ENCODE peak calls at places on chromosomes 12 and 14, in eight cellular contexts. R is HCT116, J is sigmoid colon, T is suprapubic skin, O is transverse colon, H is stomach, N is GM23338, B is prostate gland. E is an unnamed sample.

GRCh38 chr14:55470025-55470424 is 29.6 kb upstream of the TBPL2 start:
- DNase-seq in T (no peak), H (no peak), N (no peak), B (no peak), O (no peak), R (no peak), J (no peak), E (no peak)

GRCh38 chr12:80684077-80684495 is 23.3 kb upstream of the MYF6 start:
- DNase-seq in R (no peak), J (no peak), H (no peak), O (no peak), N (peak; percentile 93), B (no peak), T (no peak), E (no peak)

GRCh38 chr14:50984061-50984710 is 39.9 kb upstream of the PYGL start:
- DNase-seq in H (no peak), R (no peak), J (no peak), O (no peak), B (no peak), N (no peak), T (no peak), E (no peak)

GRCh38 chr14:70934502-70935134 is 27.4 kb downstream of the PCNX1 start:
- DNase-seq in B (no peak), O (no peak), R (no peak), J (no peak), H (no peak), N (no peak), T (no peak), E (no peak)

GRCh38 chr14:59333668-59334067 is 131.5 kb downstream of the GPR135 start:
- DNase-seq in O (no peak), R (no peak), H (no peak), B (peak; percentile 67), T (no peak), N (no peak), J (peak; percentile 78), E (no peak)

GRCh38 chr12:39620664-39621658 is 1.4 kb upstream of the ABCD2 start:
- DNase-seq in J (no peak), N (no peak), B (no peak), R (no peak), T (no peak), O (peak; percentile 16), H (no peak), E (no peak)

GRCh38 chr12:8127138-8127537 is 3.7 kb downstream of the CLEC4A start:
- DNase-seq in N (peak; percentile 16), O (no peak), H (no peak), J (no peak), T (no peak), B (no peak), R (no peak), E (no peak)

GRCh38 chr12:2243275-2243674 is 190.5 kb downstream of the CACNA1C start:
- DNase-seq in O (no peak), R (no peak), B (no peak), H (no peak), J (no peak), N (no peak), T (no peak), E (no peak)

GRCh38 chr14:53032838-53033390 is 82.1 kb upstream of the FERMT2 start:
- DNase-seq in H (no peak), R (no peak), O (no peak), B (no peak), J (no peak), N (no peak), T (no peak), E (no peak)

GRCh38 chr12:121214855-121215745 is 5.2 kb downstream of the P2RX4 start:
- DNase-seq in R (peak; percentile 75), J (no peak), O (no peak), B (no peak), H (peak; percentile 59), N (no peak), T (no peak), E (no peak)

GRCh38 chr14:92647499-92648279 is 100.7 kb downstream of the LGMN start:
- DNase-seq in T (no peak), B (no peak), H (no peak), J (no peak), R (no peak), O (no peak), N (no peak), E (no peak)

GRCh38 chr12:112131686-112132085 is 6.3 kb downstream of the TRAFD1 start:
- DNase-seq in J (no peak), R (no peak), O (no peak), B (no peak), N (no peak), H (no peak), T (no peak), E (no peak)

GRCh38 chr12:115570271-115570777 is 707.2 kb downstream of the MED13L start:
- DNase-seq in J (no peak), H (no peak), T (no peak), R (no peak), O (no peak), N (no peak), B (no peak), E (no peak)

GRCh38 chr14:70709726-70710382 is 68.1 kb downstream of the TTC9 start:
- DNase-seq in B (no peak), J (no peak), N (peak; percentile 56), R (no peak), T (no peak), O (no peak), H (no peak), E (no peak)

GRCh38 chr12:117140397-117141096 is 41.3 kb upstream of the TESC start:
- DNase-seq in R (no peak), J (no peak), T (no peak), B (peak; percentile 26), O (peak; percentile 26), H (peak; percentile 78), N (no peak), E (no peak)

DNA sequence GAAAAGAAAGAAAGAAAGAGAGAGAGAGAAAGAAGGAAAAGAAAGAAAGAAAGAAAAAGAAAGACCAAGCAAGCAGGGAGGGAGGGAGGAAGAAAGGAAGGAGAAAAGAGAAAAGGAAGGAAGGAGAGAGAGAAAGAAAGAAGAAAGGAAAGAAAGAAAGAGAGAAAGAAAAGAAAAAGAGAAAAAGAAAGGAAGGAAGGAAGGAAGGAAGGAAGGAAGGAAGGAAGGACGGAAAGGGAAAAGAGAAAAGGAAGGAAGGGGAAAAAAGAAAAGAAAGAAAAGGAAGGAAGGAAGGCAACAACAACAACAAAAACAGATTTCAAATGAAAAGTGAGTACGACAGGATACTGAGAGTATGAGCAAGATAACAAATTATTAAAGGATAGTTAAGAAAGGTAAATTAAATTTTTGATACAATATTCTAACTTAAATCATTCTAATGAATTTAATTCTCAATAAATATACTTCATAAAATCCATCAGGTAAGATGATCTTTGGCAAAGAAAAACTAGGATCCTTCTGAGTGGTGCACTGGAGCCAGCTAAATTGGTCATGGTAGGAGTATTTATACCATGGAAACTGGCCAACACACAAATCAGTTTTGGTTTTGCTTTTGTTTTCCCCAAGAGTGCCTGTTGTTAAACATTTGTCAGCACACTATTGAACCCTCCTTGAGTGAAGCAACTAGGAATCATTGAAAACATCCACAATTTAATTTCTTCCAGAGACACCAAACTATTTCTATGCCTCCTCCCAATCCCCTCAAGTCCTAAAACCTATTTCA is 56.1 kb upstream of the DYRK2 start:
- DNase-seq in R (peak; percentile 18), B (peak; percentile 34), T (no peak), N (no peak), H (no peak), J (no peak), O (no peak), E (no peak)
- H3K4me3 ChIP-seq in R (no peak overlapping the region), B (no peak overlapping the region), T (no peak overlapping the region), N (no peak overlapping the region), H (no peak overlapping the region), J (no peak overlapping the region), O (no peak overlapping the region), E (no peak overlapping the region)

DNA sequence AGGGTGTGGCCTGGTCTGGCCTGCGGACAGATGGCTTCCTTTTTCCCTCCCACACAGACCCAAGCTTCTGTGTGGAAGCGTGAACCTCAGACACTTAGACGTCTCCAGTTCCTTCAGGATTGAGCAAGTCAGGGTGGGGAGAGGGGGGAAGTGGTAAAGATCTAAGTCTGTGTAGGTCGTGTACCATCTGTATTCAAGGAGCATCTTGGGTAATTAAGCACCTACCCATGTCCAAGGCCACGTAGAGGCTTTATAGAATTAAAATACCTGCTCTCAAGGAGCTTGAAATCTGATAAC is 1.7 kb downstream of the AVIL start:
- DNase-seq in H (no peak), R (no peak), B (no peak), N (no peak), O (peak; percentile 46), J (peak; percentile 81), T (no peak), E (no peak)
- TF ChIP-seq POLR2AphosphoS5 in H (no peak), R (no peak), B (no peak), N (no peak), O (no peak), J (no peak), T (no peak), E (no peak)

GRCh38 chr12:108826807-108827721 is 30.3 kb downstream of the SSH1 start:
- DNase-seq in O (no peak), R (no peak), N (no peak), H (no peak), T (no peak), B (no peak), J (no peak), E (no peak)
- H3K4me1 ChIP-seq in O (peaks cover 34% of the 10 kb centered on the region), R (peaks cover 69% of the 10 kb centered on the region), N (peaks cover 30% of the 10 kb centered on the region), H (peaks cover 75% of the 10 kb centered on the region), T (peaks cover 65% of the 10 kb centered on the region), B (peaks cover 3% of the 10 kb centered on the region), J (peaks cover 70% of the 10 kb centered on the region), E (peaks cover 79% of the 10 kb centered on the region)

DNA sequence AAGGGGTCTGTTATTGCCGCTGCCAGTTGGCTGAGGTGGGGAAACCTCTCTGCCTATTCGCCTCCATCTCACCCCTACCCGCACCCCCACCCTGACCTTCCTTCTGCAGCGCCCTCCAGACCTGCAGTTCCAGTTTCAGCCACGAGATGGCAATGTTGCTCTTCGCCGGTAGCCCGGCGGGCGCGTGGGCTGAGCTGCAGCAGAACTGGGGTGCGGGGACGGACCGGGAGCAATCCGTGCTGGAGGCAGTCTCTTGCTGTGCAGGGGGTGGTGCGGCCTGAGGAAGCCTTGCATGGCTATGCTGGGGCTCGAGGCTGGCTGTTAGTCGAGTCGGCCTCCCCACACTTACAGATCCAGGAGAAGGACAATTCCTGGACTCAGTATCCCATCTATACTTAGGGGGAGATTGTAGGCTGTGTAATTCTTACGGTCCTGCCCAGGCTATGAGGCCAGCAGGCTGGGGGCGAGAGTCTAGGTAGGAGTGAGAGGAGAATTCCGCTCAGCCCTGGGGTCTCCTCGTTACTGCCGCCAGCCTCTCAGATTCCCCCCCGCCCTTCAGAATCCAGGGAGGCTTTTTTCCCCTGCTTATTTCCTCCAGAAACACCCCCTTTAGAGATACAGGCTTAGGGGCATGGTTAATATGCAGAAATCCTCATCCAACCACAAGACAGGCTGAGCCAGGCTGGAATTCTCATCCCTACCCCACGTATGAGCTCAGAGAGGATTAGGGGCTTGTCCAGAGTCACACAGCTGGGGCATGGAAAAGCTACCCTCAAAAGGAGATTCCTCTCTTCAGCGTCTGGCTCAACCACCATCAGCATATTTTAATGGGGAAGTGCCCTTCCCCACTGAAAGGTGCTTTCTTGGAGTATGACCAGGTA is 118.2 kb downstream of the AACS start:
- DNase-seq in B (peak; percentile 71), T (peak; percentile 78), H (peak; percentile 83), R (peak; percentile 45), O (peak; percentile 80), N (peak; percentile 90), J (peak; percentile 80), E (peak; percentile 93)
- H3K4me3 ChIP-seq in B (no peak overlapping the region), T (no peak overlapping the region), H (no peak overlapping the region), R (no peak overlapping the region), O (no peak overlapping the region), N (peak overlapping the region; percentile 82), J (no peak overlapping the region), E (no peak overlapping the region)

E was measured in esophagus muscularis mucosa.